ENCODE peak calls at places on chromosomes 16 and 17, in six cellular contexts. One of them, this sample, is unnamed.

GRCh38 chr17:81029859-81030258 is 5.1 kb upstream of the BAIAP2 start:
- DNase-seq in amygdala: no peak
- DNase-seq in RKO: no peak
- DNase-seq in stimulated activated CD8-positive, alpha-beta memory T cell treated with anti-CD3 and anti-CD28 coated beads, Interleukin-4, amount 100 ng/mL, for 1 hour: no peak
- DNase-seq in PC-3: no peak
- DNase-seq in HS-5: no peak
- DNase-seq in this sample: no peak

GRCh38 chr17:40325156-40326013 is 16.4 kb downstream of the RARA start:
- DNase-seq in amygdala: no peak
- DNase-seq in RKO: no peak
- DNase-seq in stimulated activated CD8-positive, alpha-beta memory T cell treated with anti-CD3 and anti-CD28 coated beads, Interleukin-4, amount 100 ng/mL, for 1 hour: no peak
- DNase-seq in PC-3: no peak
- DNase-seq in HS-5: no peak
- DNase-seq in this sample: no peak

GRCh38 chr16:86643661-86644060 is 65.3 kb downstream of the FOXL1 start:
- DNase-seq in amygdala: no peak
- DNase-seq in RKO: no peak
- DNase-seq in stimulated activated CD8-positive, alpha-beta memory T cell treated with anti-CD3 and anti-CD28 coated beads, Interleukin-4, amount 100 ng/mL, for 1 hour: no peak
- DNase-seq in PC-3: no peak
- DNase-seq in HS-5: no peak
- DNase-seq in this sample: peak

GRCh38 chr16:46649571-46649970 is 28.4 kb upstream of the SHCBP1 start:
- DNase-seq in amygdala: no peak
- DNase-seq in RKO: no peak
- DNase-seq in stimulated activated CD8-positive, alpha-beta memory T cell treated with anti-CD3 and anti-CD28 coated beads, Interleukin-4, amount 100 ng/mL, for 1 hour: no peak
- DNase-seq in PC-3: no peak
- DNase-seq in HS-5: no peak
- DNase-seq in this sample: no peak

GRCh38 chr17:11996722-11997146 is 541 bp downstream of the ZNF18 start:
- DNase-seq in amygdala: no peak
- DNase-seq in RKO: peak
- DNase-seq in stimulated activated CD8-positive, alpha-beta memory T cell treated with anti-CD3 and anti-CD28 coated beads, Interleukin-4, amount 100 ng/mL, for 1 hour: no peak
- DNase-seq in PC-3: peak
- DNase-seq in HS-5: peak
- DNase-seq in this sample: peak

GRCh38 chr17:17751996-17752821 is 71.0 kb downstream of the RAI1 start:
- DNase-seq in amygdala: peak
- DNase-seq in RKO: peak
- DNase-seq in stimulated activated CD8-positive, alpha-beta memory T cell treated with anti-CD3 and anti-CD28 coated beads, Interleukin-4, amount 100 ng/mL, for 1 hour: peak
- DNase-seq in PC-3: peak
- DNase-seq in HS-5: peak
- DNase-seq in this sample: peak

GRCh38 chr16:53775821-53776431 is 72.0 kb downstream of the FTO start:
- DNase-seq in amygdala: no peak
- DNase-seq in RKO: peak
- DNase-seq in stimulated activated CD8-positive, alpha-beta memory T cell treated with anti-CD3 and anti-CD28 coated beads, Interleukin-4, amount 100 ng/mL, for 1 hour: no peak
- DNase-seq in PC-3: peak
- DNase-seq in HS-5: peak
- DNase-seq in this sample: peak

GRCh38 chr16:73204359-73205152 is 156.6 kb upstream of the ZFHX3 start:
- DNase-seq in amygdala: no peak
- DNase-seq in RKO: no peak
- DNase-seq in stimulated activated CD8-positive, alpha-beta memory T cell treated with anti-CD3 and anti-CD28 coated beads, Interleukin-4, amount 100 ng/mL, for 1 hour: no peak
- DNase-seq in PC-3: no peak
- DNase-seq in HS-5: no peak
- DNase-seq in this sample: no peak

GRCh38 chr16:78478267-78478821 is 378.9 kb downstream of the WWOX start:
- DNase-seq in amygdala: no peak
- DNase-seq in RKO: peak
- DNase-seq in stimulated activated CD8-positive, alpha-beta memory T cell treated with anti-CD3 and anti-CD28 coated beads, Interleukin-4, amount 100 ng/mL, for 1 hour: no peak
- DNase-seq in PC-3: no peak
- DNase-seq in HS-5: no peak
- DNase-seq in this sample: no peak

GRCh38 chr17:79788455-79788854 is 8.4 kb downstream of the CBX8 start:
- DNase-seq in amygdala: no peak
- DNase-seq in RKO: no peak
- DNase-seq in stimulated activated CD8-positive, alpha-beta memory T cell treated with anti-CD3 and anti-CD28 coated beads, Interleukin-4, amount 100 ng/mL, for 1 hour: no peak
- DNase-seq in PC-3: no peak
- DNase-seq in HS-5: no peak
- DNase-seq in this sample: no peak

GRCh38 chr17:65231662-65232335 is 94.6 kb downstream of the RGS9 start:
- DNase-seq in amygdala: peak
- DNase-seq in RKO: peak
- DNase-seq in stimulated activated CD8-positive, alpha-beta memory T cell treated with anti-CD3 and anti-CD28 coated beads, Interleukin-4, amount 100 ng/mL, for 1 hour: no peak
- DNase-seq in PC-3: peak
- DNase-seq in HS-5: peak
- DNase-seq in this sample: peak